ENCODE peak calls at places on chromosomes 1 and 21, in seven cellular contexts. One of them, this sample, is unnamed.

GRCh38 chr1:86846166-86846647 is 67.7 kb downstream of the SELENOF start:
- DNase-seq in NCI-H1092 treated with DMSO at 0.1 percent for 48 hours: no peak
- DNase-seq in lower leg skin: peak; percentile 44
- DNase-seq in G401: no peak
- DNase-seq in GM20000: no peak
- DNase-seq in hepatocyte: no peak
- DNase-seq in AG09319: peak; percentile 89
- DNase-seq in this sample: no peak

GRCh38 chr1:107669996-107670395 is 295.0 kb downstream of the VAV3 start:
- DNase-seq in hepatocyte: no peak
- DNase-seq in G401: peak; percentile 50
- DNase-seq in lower leg skin: peak; percentile 81
- DNase-seq in NCI-H1092 treated with DMSO at 0.1 percent for 48 hours: peak; percentile 76
- DNase-seq in GM20000: no peak
- DNase-seq in AG09319: no peak
- DNase-seq in this sample: peak; percentile 73

GRCh38 chr1:185297986-185298385 is 19.1 kb downstream of the IVNS1ABP start:
- DNase-seq in lower leg skin: no peak
- DNase-seq in GM20000: no peak
- DNase-seq in NCI-H1092 treated with DMSO at 0.1 percent for 48 hours: no peak
- DNase-seq in AG09319: no peak
- DNase-seq in G401: no peak
- DNase-seq in hepatocyte: no peak
- DNase-seq in this sample: no peak

GRCh38 chr1:222911866-222912265 is 97.0 kb downstream of the DISP1 start:
- DNase-seq in GM20000: no peak
- DNase-seq in AG09319: no peak
- DNase-seq in hepatocyte: no peak
- DNase-seq in lower leg skin: no peak
- DNase-seq in G401: no peak
- DNase-seq in NCI-H1092 treated with DMSO at 0.1 percent for 48 hours: no peak
- DNase-seq in this sample: no peak

GRCh38 chr1:38587734-38588133 is 271.8 kb downstream of the RRAGC start:
- DNase-seq in lower leg skin: no peak
- DNase-seq in G401: no peak
- DNase-seq in hepatocyte: no peak
- DNase-seq in GM20000: no peak
- DNase-seq in AG09319: no peak
- DNase-seq in NCI-H1092 treated with DMSO at 0.1 percent for 48 hours: no peak
- DNase-seq in this sample: no peak

GRCh38 chr1:19731311-19731821 is 66.7 kb downstream of the HTR6 start:
- DNase-seq in AG09319: no peak
- DNase-seq in hepatocyte: no peak
- DNase-seq in G401: no peak
- DNase-seq in GM20000: no peak
- DNase-seq in NCI-H1092 treated with DMSO at 0.1 percent for 48 hours: no peak
- DNase-seq in lower leg skin: no peak
- DNase-seq in this sample: no peak

GRCh38 chr1:2411801-2412394 is 466 bp downstream of the PEX10 start:
- DNase-seq in NCI-H1092 treated with DMSO at 0.1 percent for 48 hours: no peak
- DNase-seq in lower leg skin: no peak
- DNase-seq in GM20000: no peak
- DNase-seq in AG09319: no peak
- DNase-seq in hepatocyte: no peak
- DNase-seq in G401: no peak
- DNase-seq in this sample: no peak

GRCh38 chr1:207025144-207025880 is 7.2 kb downstream of the C1orf116 start:
- DNase-seq in AG09319: no peak
- DNase-seq in GM20000: no peak
- DNase-seq in G401: no peak
- DNase-seq in hepatocyte: peak; percentile 57
- DNase-seq in NCI-H1092 treated with DMSO at 0.1 percent for 48 hours: no peak
- DNase-seq in lower leg skin: no peak
- DNase-seq in this sample: no peak

GRCh38 chr21:15015622-15016471 is 49.0 kb downstream of the NRIP1 start:
- DNase-seq in AG09319: peak; percentile 64
- DNase-seq in G401: no peak
- DNase-seq in GM20000: no peak
- DNase-seq in lower leg skin: no peak
- DNase-seq in hepatocyte: no peak
- DNase-seq in NCI-H1092 treated with DMSO at 0.1 percent for 48 hours: no peak
- DNase-seq in this sample: no peak

GRCh38 chr21:43877936-43878575 is 13.0 kb downstream of the AGPAT3 start:
- DNase-seq in lower leg skin: no peak
- DNase-seq in G401: no peak
- DNase-seq in AG09319: no peak
- DNase-seq in GM20000: no peak
- DNase-seq in NCI-H1092 treated with DMSO at 0.1 percent for 48 hours: no peak
- DNase-seq in hepatocyte: no peak
- DNase-seq in this sample: no peak